ENCODE peak calls at places on chromosomes 5 and 9, in four cellular contexts. P is T-helper 1 cell, K is MCF 10A, S is GOT3. B is an unnamed sample.

GRCh38 chr9:118000581-118000980 is 296.4 kb downstream of the TLR4 start:
- DNase-seq in P (no peak), K (peak), S (no peak), B (no peak)

GRCh38 chr5:112329429-112330090 is 89.5 kb downstream of the EPB41L4A start:
- DNase-seq in P (no peak), K (no peak), S (no peak), B (no peak)

GRCh38 chr5:176319827-176320554 is 41.6 kb downstream of the KIAA1191 start:
- DNase-seq in S (no peak), K (peak), P (no peak), B (no peak)

GRCh38 chr5:66713998-66714397 is 117.8 kb downstream of the MAST4 start:
- DNase-seq in K (peak), P (no peak), S (no peak), B (no peak)

GRCh38 chr5:132747064-132747692 is at the start of gene CCNI2:
- DNase-seq in P (peak), S (no peak), K (no peak), B (no peak)

GRCh38 chr5:89946514-89946913 is 463.0 kb downstream of the CETN3 start:
- DNase-seq in P (no peak), K (no peak), S (no peak), B (no peak)

GRCh38 chr5:179264641-179265528 is 80.4 kb downstream of the ADAMTS2 start:
- DNase-seq in S (no peak), K (no peak), P (no peak), B (no peak)

GRCh38 chr9:34536685-34537084 is 13.9 kb upstream of the ENHO start:
- DNase-seq in K (no peak), P (no peak), S (no peak), B (no peak)

GRCh38 chr5:159444441-159445082 is 114.3 kb upstream of the IL12B start:
- DNase-seq in K (peak), P (no peak), S (no peak), B (no peak)

GRCh38 chr5:119284031-119284430 is 71.8 kb upstream of the TNFAIP8 start:
- DNase-seq in S (no peak), P (no peak), K (no peak), B (no peak)

GRCh38 chr5:150000990-150001659 is 586 bp downstream of the HMGXB3 start:
- DNase-seq in S (no peak), P (peak), K (peak), B (no peak)

GRCh38 chr9:2157277-2158105 is 142.3 kb downstream of the SMARCA2 start:
- DNase-seq in S (no peak), P (peak), K (peak), B (no peak)

GRCh38 chr5:111248571-111248970 is 24.4 kb downstream of the CAMK4 start:
- DNase-seq in S (no peak), P (no peak), K (no peak), B (no peak)

GRCh38 chr9:107325842-107326241 is 42.8 kb downstream of the RAD23B start:
- DNase-seq in S (no peak), K (no peak), P (no peak), B (no peak)

GRCh38 chr9:137657606-137658005 is 38.8 kb downstream of the EHMT1 start:
- DNase-seq in K (no peak), S (no peak), P (no peak), B (no peak)

GRCh38 chr9:3946840-3947239 is 353.0 kb downstream of the GLIS3 start:
- DNase-seq in K (no peak), P (no peak), S (no peak), B (no peak)

GRCh38 chr5:54007822-54008777 is 302.3 kb downstream of the ARL15 start:
- DNase-seq in K (no peak), S (no peak), P (no peak), B (no peak)

GRCh38 chr5:147963948-147964693 is 57.8 kb upstream of the C5orf46 start:
- DNase-seq in S (no peak), P (no peak), K (peak), B (no peak)

B was measured in NCI-H2107.